ENCODE peak calls at places on chromosomes 16 and 17, in seven cellular contexts. L, T, G, V, P, U and I are unnamed samples.

GRCh38 chr17:81044764-81045589 is 10.0 kb downstream of the BAIAP2 start:
- DNase-seq in U (peak; percentile 28), L (peak; percentile 43), V (no peak), T (peak; percentile 75), P (peak; percentile 98), G (no peak), I (peak; percentile 66)

GRCh38 chr17:39781028-39781800 is 43.5 kb downstream of the GRB7 start:
- DNase-seq in U (no peak), V (no peak), P (no peak), G (no peak), L (no peak), T (no peak), I (no peak)

GRCh38 chr16:85579883-85580607 is 33.1 kb upstream of the GSE1 start:
- DNase-seq in U (no peak), V (no peak), G (no peak), T (no peak), L (no peak), P (no peak), I (no peak)

GRCh38 chr16:85612191-85612800 is 826 bp upstream of the GSE1 start:
- DNase-seq in U (peak; percentile 84), L (peak; percentile 91), P (peak; percentile 100), T (peak; percentile 91), G (peak; percentile 52), V (peak; percentile 55), I (peak; percentile 88)

GRCh38 chr17:13407381-13407780 is 194.3 kb downstream of the HS3ST3A1 start:
- DNase-seq in T (no peak), G (no peak), L (no peak), V (no peak), U (no peak), P (no peak), I (no peak)

GRCh38 chr16:68668266-68668665 is 23.2 kb downstream of the CDH3 start:
- DNase-seq in T (no peak), P (no peak), G (no peak), V (no peak), L (peak; percentile 76), U (no peak), I (peak; percentile 100)

GRCh38 chr17:59513934-59514841 is 51.2 kb upstream of the DHX40 start:
- DNase-seq in P (peak; percentile 10), G (no peak), U (peak; percentile 42), T (peak; percentile 81), V (peak; percentile 42), L (peak; percentile 56), I (peak; percentile 43)

GRCh38 chr17:82246365-82247174 is 17.7 kb downstream of the SLC16A3 start:
- DNase-seq in P (peak; percentile 97), G (no peak), U (no peak), T (peak; percentile 59), L (peak; percentile 80), V (no peak), I (peak; percentile 93)

GRCh38 chr17:29583324-29584248 is 5.9 kb downstream of the GIT1 start:
- DNase-seq in T (no peak), L (no peak), U (no peak), G (no peak), P (peak; percentile 80), V (no peak), I (peak; percentile 91)

GRCh38 chr16:4433228-4433627 is 7.6 kb downstream of the DNAJA3 start:
- DNase-seq in T (no peak), V (no peak), L (no peak), P (no peak), G (no peak), U (peak; percentile 46), I (no peak)

GRCh38 chr17:42414782-42415409 is 8.2 kb downstream of the CAVIN1 start:
- DNase-seq in G (peak; percentile 86), U (no peak), V (no peak), L (no peak), P (peak; percentile 21), T (no peak), I (no peak)

GRCh38 chr16:53789159-53789558 is 85.2 kb downstream of the FTO start:
- DNase-seq in T (no peak), G (no peak), P (no peak), U (no peak), L (no peak), V (no peak), I (peak; percentile 59)

GRCh38 chr16:53056528-53056881 is 1.7 kb downstream of the CHD9 start:
- DNase-seq in U (peak; percentile 68), T (no peak), P (peak; percentile 91), L (no peak), V (no peak), G (peak; percentile 52), I (no peak)

GRCh38 chr16:52572656-52573055 is 25.7 kb upstream of the TOX3 start:
- DNase-seq in L (no peak), T (no peak), V (no peak), G (no peak), U (no peak), P (no peak), I (no peak)

GRCh38 chr17:50865868-50866260 is 290 bp downstream of the TOB1 start:
- DNase-seq in G (no peak), P (peak; percentile 71), U (no peak), L (no peak), T (no peak), V (no peak), I (no peak)
- TF ChIP-seq CTCF in G (no peak), P (no peak), U (no peak), L (no peak), T (no peak), V (no peak), I (no peak)

GRCh38 chr17:63785556-63785955 is 11.6 kb downstream of the DDX42 start:
- DNase-seq in U (no peak), T (no peak), P (peak; percentile 74), L (peak; percentile 66), G (no peak), V (no peak), I (peak; percentile 90)

GRCh38 chr17:63790057-63790456 is 16.1 kb downstream of the DDX42 start:
- DNase-seq in T (no peak), V (no peak), G (no peak), L (no peak), U (no peak), P (no peak), I (no peak)

GRCh38 chr17:63783522-63783921 is 9.6 kb downstream of the DDX42 start:
- DNase-seq in U (no peak), G (no peak), T (no peak), V (no peak), P (no peak), L (no peak), I (no peak)

GRCh38 chr17:63786961-63787711 is 13.2 kb downstream of the DDX42 start:
- DNase-seq in L (peak; percentile 85), T (no peak), V (no peak), P (no peak), U (no peak), G (no peak), I (peak; percentile 94)

DNA sequence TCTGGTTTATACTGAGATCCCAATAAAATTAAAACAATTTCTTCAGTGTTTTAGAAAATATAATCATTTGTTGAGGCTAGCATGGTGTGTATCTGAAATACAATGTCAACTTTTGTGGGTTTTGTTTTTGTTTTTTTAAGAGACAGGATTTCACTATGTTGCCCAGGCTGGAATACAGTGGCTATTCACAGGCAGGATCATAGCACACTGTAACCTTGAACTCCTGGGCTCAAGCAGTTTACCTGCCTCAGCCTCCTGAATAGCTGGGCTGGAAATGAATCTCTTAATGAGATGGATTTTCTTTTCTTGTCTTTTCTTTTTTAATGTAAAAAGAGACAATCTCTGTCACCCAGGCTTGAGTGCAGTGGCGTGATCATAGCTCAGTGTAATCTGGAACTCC is 12.1 kb downstream of the DDX42 start:
- DNase-seq in G (no peak), V (no peak), L (no peak), U (no peak), P (no peak), T (no peak), I (no peak)
- H4K20me1 ChIP-seq in G (peaks cover 26% of the 10 kb centered on the region), V (peaks cover 74% of the 10 kb centered on the region), L (peaks cover 58% of the 10 kb centered on the region), U (no peaks in the 10 kb centered on the region), P (peaks cover 54% of the 10 kb centered on the region), T (peaks cover 60% of the 10 kb centered on the region), I (no peaks in the 10 kb centered on the region)

GRCh38 chr17:77916771-77917481 is 41.6 kb upstream of the TNRC6C start:
- DNase-seq in U (no peak), G (peak; percentile 81), T (no peak), P (no peak), L (no peak), V (peak; percentile 1), I (no peak)
- TF ChIP-seq CTCF in U (no peak), G (no peak), T (no peak), P (no peak), L (no peak), V (no peak), I (no peak)

GRCh38 chr17:46141645-46142044 is 51.6 kb downstream of the KANSL1 start:
- DNase-seq in V (no peak), U (no peak), P (no peak), G (no peak), T (no peak), L (no peak), I (no peak)
- H4K20me1 ChIP-seq in V (peaks cover 96% of the 10 kb centered on the region), U (peaks cover 13% of the 10 kb centered on the region), P (peaks cover 83% of the 10 kb centered on the region), G (peaks cover 26% of the 10 kb centered on the region), T (peaks cover 95% of the 10 kb centered on the region), L (peaks cover 95% of the 10 kb centered on the region), I (peaks cover 11% of the 10 kb centered on the region)

GRCh38 chr17:69723316-69723715 is 308.8 kb downstream of the MAP2K6 start:
- DNase-seq in V (no peak), T (no peak), G (no peak), P (no peak), U (no peak), L (no peak), I (no peak)

GRCh38 chr17:69725125-69725524 is 310.6 kb downstream of the MAP2K6 start:
- DNase-seq in P (no peak), L (no peak), G (peak; percentile 12), T (no peak), V (no peak), U (no peak), I (no peak)

GRCh38 chr17:69724236-69724635 is 309.7 kb downstream of the MAP2K6 start:
- DNase-seq in L (no peak), P (no peak), T (no peak), V (no peak), U (no peak), G (no peak), I (no peak)

GRCh38 chr17:69722518-69722917 is 308.0 kb downstream of the MAP2K6 start:
- DNase-seq in L (no peak), G (no peak), V (no peak), P (no peak), T (no peak), U (no peak), I (no peak)

GRCh38 chr17:69723741-69724140 is 309.2 kb downstream of the MAP2K6 start:
- DNase-seq in T (no peak), P (peak; percentile 0), U (peak; percentile 0), G (no peak), V (peak; percentile 7), L (no peak), I (peak; percentile 19)
- TF ChIP-seq CTCF in T (no peak), P (peak; percentile 34), U (peak; percentile 15), G (peak; percentile 31), V (peak; percentile 34), L (peak; percentile 30), I (peak; percentile 35)